ENCODE peak calls at places on chromosomes 7 and 10, in seven cellular contexts. K, F, R, H, B, Y and J are unnamed samples.

GRCh38 chr7:121107923-121108498 is 119.5 kb downstream of the CPED1 start:
- DNase-seq in R (peak), B (no peak), K (no peak), H (peak), Y (peak), F (peak), J (peak)

GRCh38 chr10:63767512-63767911 is 246.3 kb downstream of the REEP3 start:
- DNase-seq in R (peak), H (peak), K (no peak), F (peak), Y (no peak), B (no peak), J (peak)

GRCh38 chr7:156843157-156843556 is 49.8 kb downstream of the LMBR1 start:
- DNase-seq in Y (no peak), K (no peak), R (no peak), B (no peak), F (no peak), H (no peak), J (no peak)

GRCh38 chr10:5497948-5498730 is 1.2 kb downstream of the CALML5 start:
- DNase-seq in B (no peak), Y (no peak), R (no peak), H (no peak), K (no peak), F (no peak), J (no peak)

GRCh38 chr10:114239117-114239993 is at the start of gene VWA2:
- DNase-seq in R (no peak), B (peak), K (peak), F (peak), Y (no peak), H (no peak), J (no peak)

GRCh38 chr7:42237891-42238531 is 1.0 kb upstream of the GLI3 start:
- DNase-seq in H (peak), F (peak), K (peak), Y (peak), R (peak), B (peak), J (peak)

GRCh38 chr7:106772655-106773108 is 92.4 kb upstream of the PIK3CG start:
- DNase-seq in K (no peak), B (no peak), F (peak), H (peak), R (peak), Y (peak), J (peak)

GRCh38 chr10:60955957-60956425 is 12.0 kb upstream of the RHOBTB1 start:
- DNase-seq in B (no peak), Y (peak), K (no peak), F (peak), H (peak), R (peak), J (peak)

GRCh38 chr10:70561558-70561957 is 41.0 kb downstream of the PRF1 start:
- DNase-seq in H (no peak), F (no peak), Y (no peak), B (peak), R (no peak), K (no peak), J (no peak)

GRCh38 chr10:85604884-85605283 is 761.7 kb downstream of the GRID1 start:
- DNase-seq in H (no peak), R (no peak), Y (no peak), F (no peak), B (no peak), K (no peak), J (no peak)

GRCh38 chr10:46232084-46232483 is 54.7 kb upstream of the ANTXRL start:
- DNase-seq in R (no peak), K (no peak), H (no peak), B (peak), F (no peak), Y (no peak), J (no peak)

GRCh38 chr7:131424219-131424822 is 96.6 kb downstream of the MKLN1 start:
- DNase-seq in K (no peak), R (peak), B (no peak), H (peak), F (peak), Y (peak), J (peak)

GRCh38 chr10:100311307-100311706 is 18.7 kb downstream of the PKD2L1 start:
- DNase-seq in F (peak), Y (no peak), K (no peak), H (no peak), R (no peak), B (no peak), J (no peak)

GRCh38 chr10:99630439-99630838 is 10.2 kb upstream of the SLC25A28 start:
- DNase-seq in Y (peak), F (peak), K (no peak), H (peak), R (peak), B (no peak), J (peak)

DNA sequence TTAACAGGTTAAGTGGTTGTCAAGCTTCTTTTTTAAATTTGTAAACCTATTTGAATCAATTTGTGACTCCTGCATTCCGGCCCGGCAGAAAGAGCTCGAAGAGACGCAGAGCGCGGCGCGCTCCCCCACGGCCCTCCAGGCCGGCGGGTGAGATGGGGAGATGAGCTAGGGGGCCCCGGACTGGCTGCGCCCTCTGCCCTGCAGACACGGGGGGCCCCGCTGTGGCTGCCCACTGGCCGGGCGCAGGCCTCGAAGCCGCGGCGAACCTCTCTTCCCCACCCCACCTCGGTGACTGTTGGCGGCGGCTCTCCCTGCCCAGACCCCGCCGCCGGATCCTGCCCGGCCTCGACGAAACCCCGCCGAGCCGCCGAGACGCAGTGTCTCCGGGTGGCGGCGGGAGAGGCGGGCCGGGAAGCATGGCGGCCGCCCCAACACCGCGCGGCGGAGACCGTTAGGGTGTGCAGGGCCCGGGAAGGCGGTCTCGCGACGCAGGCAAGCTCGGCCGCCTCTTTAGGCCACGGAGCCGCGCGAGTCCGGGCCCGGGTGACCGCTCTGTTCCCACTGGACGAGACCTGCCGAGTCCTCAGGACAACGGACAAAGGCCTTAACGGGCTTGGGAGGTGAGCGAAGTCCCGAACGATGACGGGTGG is 24.1 kb downstream of the NUP42 start:
- DNase-seq in H (peak), F (peak), K (peak), Y (peak), B (no peak), R (peak), J (peak)
- H3K4me3 ChIP-seq in H (no peak), F (peak), K (peak), Y (no peak), B (no peak), R (peak), J (no peak)

GRCh38 chr7:118918556-118918955 is 694.1 kb downstream of the ANKRD7 start:
- DNase-seq in Y (no peak), K (no peak), H (peak), F (peak), R (peak), B (no peak), J (no peak)
- TF ChIP-seq CTCF in Y (no peak), K (no peak), H (no peak), F (peak), R (peak), B (peak), J (no peak)

GRCh38 chr7:20624666-20625385 is 9.4 kb downstream of the ABCB5 start:
- DNase-seq in H (no peak), Y (no peak), K (no peak), F (no peak), B (no peak), R (no peak), J (no peak)
- H3K4me3 ChIP-seq in H (no peak), Y (no peak), K (no peak), F (no peak), B (no peak), R (no peak), J (no peak)

GRCh38 chr10:30238836-30239235 is 110.2 kb downstream of the MTPAP start:
- DNase-seq in F (no peak), B (no peak), H (no peak), Y (no peak), R (no peak), K (no peak), J (no peak)

GRCh38 chr10:30241422-30242110 is 107.5 kb downstream of the MTPAP start:
- DNase-seq in H (no peak), R (no peak), K (no peak), B (no peak), Y (no peak), F (no peak), J (no peak)
- TF ChIP-seq CTCF in H (no peak), R (no peak), K (no peak), B (no peak), Y (no peak), F (no peak), J (no peak)

GRCh38 chr10:89532476-89532875 is 2.9 kb downstream of the SLC16A12 start:
- DNase-seq in Y (no peak), R (no peak), B (no peak), K (no peak), F (peak), H (no peak), J (no peak)

GRCh38 chr10:89537361-89537760 is 2.0 kb upstream of the SLC16A12 start:
- DNase-seq in H (no peak), Y (no peak), B (no peak), F (no peak), R (no peak), K (no peak), J (no peak)

GRCh38 chr10:89534826-89535166 is 598 bp downstream of the SLC16A12 start:
- DNase-seq in K (no peak), H (no peak), Y (no peak), R (no peak), B (no peak), F (no peak), J (no peak)

GRCh38 chr10:89536013-89536354 is 590 bp upstream of the SLC16A12 start:
- DNase-seq in K (no peak), Y (no peak), F (no peak), H (no peak), B (no peak), R (no peak), J (no peak)

DNA sequence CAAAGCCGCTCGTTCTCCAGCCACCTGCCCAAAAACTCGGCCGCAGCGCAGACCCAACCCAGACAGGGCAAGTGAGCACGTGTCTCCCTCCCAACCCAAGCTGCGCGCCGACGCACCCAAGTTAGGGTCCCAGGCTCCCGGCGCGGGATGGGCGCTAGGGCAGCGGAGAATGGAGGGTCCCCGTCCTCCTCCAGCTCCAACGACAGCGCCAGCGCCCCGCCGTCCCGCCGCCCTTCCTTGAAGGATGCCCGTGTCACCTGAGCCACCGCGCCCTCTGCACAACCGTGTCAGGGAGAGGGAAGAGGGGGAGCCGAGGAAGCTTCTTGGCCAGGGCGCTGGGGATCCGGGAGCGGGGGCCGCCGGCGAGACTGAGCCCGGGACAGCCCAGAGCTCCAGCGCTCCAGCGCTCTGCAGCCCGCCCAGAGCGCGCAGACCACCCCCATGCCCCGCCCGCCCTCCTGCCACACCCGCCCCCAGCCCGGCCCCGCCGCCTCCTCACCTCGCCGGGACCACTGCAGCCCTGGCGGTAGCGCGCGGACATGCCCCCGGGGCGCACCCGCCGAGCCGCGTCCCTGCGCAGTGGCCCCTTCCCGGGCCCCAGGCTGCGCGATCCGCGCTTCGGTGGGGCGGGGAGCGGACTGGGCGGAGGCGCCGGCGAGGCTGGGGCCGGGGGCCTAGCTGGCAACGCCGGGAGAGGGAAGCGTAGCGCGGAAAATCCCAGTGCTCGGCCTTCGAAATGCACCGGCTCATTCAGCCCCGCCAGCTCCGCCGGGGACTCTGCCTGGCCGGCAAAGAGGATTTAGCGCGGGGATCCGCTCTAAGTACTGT is at the start of gene SLC16A12:
- DNase-seq in K (peak), R (peak), Y (no peak), H (peak), F (peak), B (peak), J (peak)
- H3K4me3 ChIP-seq in K (peak), R (peak), Y (peak), H (peak), F (peak), B (peak), J (peak)

GRCh38 chr7:43505412-43505811 is 77.5 kb upstream of the STK17A start:
- DNase-seq in H (no peak), K (no peak), R (no peak), Y (no peak), F (no peak), B (no peak), J (no peak)

GRCh38 chr7:43501881-43502280 is 81.0 kb upstream of the STK17A start:
- DNase-seq in K (no peak), F (no peak), Y (peak), R (peak), H (peak), B (no peak), J (peak)

GRCh38 chr7:43506460-43506859 is 76.4 kb upstream of the STK17A start:
- DNase-seq in R (no peak), B (no peak), H (no peak), F (no peak), Y (no peak), K (no peak), J (peak)

GRCh38 chr7:43508434-43508833 is 74.5 kb upstream of the STK17A start:
- DNase-seq in H (no peak), K (no peak), B (no peak), F (no peak), Y (no peak), R (no peak), J (peak)

DNA sequence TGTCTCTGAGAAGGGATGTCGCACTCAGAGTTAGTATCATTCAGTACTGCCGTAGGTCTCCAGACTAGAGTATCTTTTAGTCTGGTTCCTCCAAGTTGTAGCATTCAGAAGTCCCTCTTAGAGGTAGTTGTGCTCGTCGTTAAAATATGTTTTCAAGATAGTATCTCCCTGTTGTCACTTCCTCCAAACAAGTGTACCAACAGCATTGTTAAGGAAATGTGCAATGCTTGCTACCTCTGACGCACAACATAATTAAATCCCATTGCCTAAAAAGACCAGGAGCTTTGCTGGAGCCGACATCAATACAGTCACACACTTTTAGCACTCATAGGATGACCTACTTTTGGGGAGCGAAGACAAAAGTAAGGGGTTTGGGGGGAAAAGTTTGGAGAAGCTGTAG is 80.0 kb upstream of the STK17A start:
- DNase-seq in F (no peak), R (no peak), B (no peak), H (no peak), K (no peak), Y (no peak), J (no peak)
- TF ChIP-seq CTCF in F (no peak), R (no peak), B (no peak), H (no peak), K (no peak), Y (no peak), J (no peak)

DNA sequence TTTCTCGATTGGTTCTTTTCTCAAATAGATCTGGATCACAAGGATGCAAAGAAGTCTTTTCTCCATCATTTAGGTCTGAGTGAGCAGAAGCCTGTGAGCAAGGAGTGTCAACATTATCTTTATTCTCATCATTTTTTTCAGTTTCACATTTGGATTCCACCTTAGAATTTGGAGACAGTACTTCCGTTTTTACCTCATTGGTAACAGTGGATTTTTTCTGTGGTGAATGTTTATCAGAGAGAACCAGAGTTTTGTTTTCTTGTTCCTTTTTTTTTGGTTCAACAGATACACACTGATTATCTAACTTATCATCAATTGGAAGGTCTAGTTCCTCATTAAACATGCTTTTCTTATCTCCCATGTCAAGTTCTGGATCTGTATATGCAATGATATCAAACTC is 151.3 kb downstream of the GALNT11 start:
- DNase-seq in K (no peak), R (no peak), H (no peak), B (no peak), Y (no peak), F (no peak), J (no peak)
- H3K4me3 ChIP-seq in K (no peak), R (no peak), H (no peak), B (no peak), Y (no peak), F (no peak), J (no peak)